ENCODE peak calls at places on chromosome 14, in five cellular contexts. H, Y, Q, F and P are unnamed samples.

GRCh38 chr14:100649173-100649519 is 61.9 kb upstream of the BEGAIN start:
- ATAC-seq in H (no peak), Y (no peak), Q (no peak), F (peak; percentile 67), P (no peak)

GRCh38 chr14:101584049-101584859 is 23.0 kb downstream of the DIO3 start:
- ATAC-seq in H (no peak), Y (peak; percentile 75), Q (peak; percentile 46), F (peak; percentile 79), P (peak; percentile 58)

GRCh38 chr14:63759454-63759853 is 31.6 kb upstream of the SGPP1 start:
- ATAC-seq in H (peak; percentile 77), Y (peak; percentile 65), Q (peak; percentile 92), F (peak; percentile 85), P (peak; percentile 95)

GRCh38 chr14:92105845-92106094 is 612 bp downstream of the ATXN3 start:
- ATAC-seq in H (peak; percentile 3), Y (peak; percentile 32), Q (no peak), F (peak; percentile 44), P (peak; percentile 8)

GRCh38 chr14:89576132-89576923 is 159.3 kb upstream of the FOXN3 start:
- ATAC-seq in H (no peak), Y (no peak), Q (no peak), F (no peak), P (no peak)

GRCh38 chr14:69036757-69037506 is 57.8 kb upstream of the ACTN1 start:
- ATAC-seq in H (no peak), Y (no peak), Q (no peak), F (no peak), P (peak; percentile 21)

GRCh38 chr14:78448483-78449094 is 278.4 kb downstream of the NRXN3 start:
- ATAC-seq in H (no peak), Y (peak; percentile 61), Q (no peak), F (no peak), P (no peak)

GRCh38 chr14:22820731-22821130 is 5.5 kb upstream of the SLC7A7 start:
- ATAC-seq in H (no peak), Y (no peak), Q (no peak), F (no peak), P (no peak)

GRCh38 chr14:89613260-89614008 is 196.4 kb upstream of the FOXN3 start:
- ATAC-seq in H (no peak), Y (no peak), Q (peak; percentile 78), F (no peak), P (peak; percentile 84)

GRCh38 chr14:95577067-95577800 is 42.4 kb downstream of the GLRX5 start:
- ATAC-seq in H (peak; percentile 95), Y (no peak), Q (no peak), F (no peak), P (no peak)

GRCh38 chr14:51328089-51328941 is 88.3 kb downstream of the TMX1 start:
- ATAC-seq in H (no peak), Y (peak; percentile 49), Q (peak; percentile 73), F (peak; percentile 46), P (peak; percentile 78)

GRCh38 chr14:74653386-74654138 is 41.5 kb upstream of the LTBP2 start:
- ATAC-seq in H (no peak), Y (no peak), Q (no peak), F (no peak), P (no peak)

GRCh38 chr14:93978735-93979134 is 2.4 kb upstream of the ASB2 start:
- ATAC-seq in H (no peak), Y (no peak), Q (peak; percentile 17), F (no peak), P (no peak)

GRCh38 chr14:74242055-74243042 is 3.1 kb downstream of the VSX2 start:
- ATAC-seq in H (no peak), Y (no peak), Q (no peak), F (no peak), P (no peak)